ENCODE peak calls at places on chromosome 5, in nine cellular contexts. J is Peyer's patch; Y is AG04449; D is left ventricle myocardium inferior; L is fibroblast of lung; W is HL-60; M is cardiac muscle cell; R is CD8-positive, alpha-beta T cell; F is HCT116. B is an unnamed sample.

GRCh38 chr5:109411627-109412026 is 1.9 kb upstream of the PJA2 start:
- DNase-seq in J (no peak), Y (peak; percentile 92), D (no peak), L (peak; percentile 95), W (no peak), M (peak; percentile 86), R (no peak), F (peak; percentile 24), B (no peak)

GRCh38 chr5:178426326-178427130 is 163.7 kb downstream of the COL23A1 start:
- DNase-seq in J (no peak), Y (no peak), D (no peak), L (no peak), W (no peak), M (no peak), R (no peak), F (no peak), B (no peak)

GRCh38 chr5:54681036-54681435 is 163.5 kb downstream of the SNX18 start:
- DNase-seq in J (no peak), Y (no peak), D (no peak), L (no peak), W (no peak), M (no peak), R (no peak), F (no peak), B (no peak)

GRCh38 chr5:16983022-16983639 is 47.0 kb upstream of the MYO10 start:
- DNase-seq in J (peak; percentile 50), Y (no peak), D (no peak), L (no peak), W (no peak), M (peak; percentile 41), R (no peak), F (no peak), B (no peak)

GRCh38 chr5:38598994-38599611 is 42.7 kb upstream of the LIFR start:
- DNase-seq in J (no peak), Y (peak; percentile 33), D (no peak), L (peak; percentile 79), W (no peak), M (peak; percentile 81), R (no peak), F (peak; percentile 42), B (no peak)

GRCh38 chr5:52638732-52639131 is 149.0 kb upstream of the ITGA1 start:
- DNase-seq in J (no peak), Y (no peak), D (no peak), L (no peak), W (no peak), M (no peak), R (no peak), F (no peak), B (no peak)

GRCh38 chr5:126744842-126745241 is 32.1 kb upstream of the LMNB1 start:
- DNase-seq in J (no peak), Y (no peak), D (no peak), L (no peak), W (no peak), M (no peak), R (no peak), F (no peak), B (no peak)

GRCh38 chr5:32339878-32340277 is 27.1 kb upstream of the MTMR12 start:
- DNase-seq in J (no peak), Y (no peak), D (no peak), L (no peak), W (no peak), M (no peak), R (no peak), F (no peak), B (no peak)

GRCh38 chr5:156208271-156208670 is 118.7 kb upstream of the SGCD start:
- DNase-seq in J (no peak), Y (no peak), D (no peak), L (peak; percentile 18), W (no peak), M (peak; percentile 4), R (no peak), F (no peak), B (peak; percentile 24)

GRCh38 chr5:112975721-112976431 is 722 bp upstream of the DCP2 start:
- DNase-seq in J (no peak), Y (no peak), D (no peak), L (no peak), W (no peak), M (no peak), R (no peak), F (no peak), B (no peak)

GRCh38 chr5:150672237-150672883 is 11.3 kb downstream of the MYOZ3 start:
- DNase-seq in J (peak; percentile 59), Y (no peak), D (peak; percentile 44), L (no peak), W (peak; percentile 26), M (peak; percentile 35), R (no peak), F (no peak), B (no peak)

GRCh38 chr5:52894451-52894850 is 94.7 kb upstream of the ITGA2 start:
- DNase-seq in J (no peak), Y (no peak), D (no peak), L (no peak), W (no peak), M (no peak), R (no peak), F (no peak), B (no peak)

GRCh38 chr5:111447822-111448221 is 64.5 kb downstream of the STARD4 start:
- DNase-seq in J (no peak), Y (no peak), D (no peak), L (no peak), W (no peak), M (no peak), R (no peak), F (no peak), B (no peak)

GRCh38 chr5:72271696-72272095 is 48.3 kb downstream of the MRPS27 start:
- DNase-seq in J (no peak), Y (no peak), D (no peak), L (no peak), W (no peak), M (no peak), R (no peak), F (no peak), B (no peak)

GRCh38 chr5:33241826-33242225 is 198.9 kb upstream of the TARS1 start:
- DNase-seq in J (no peak), Y (no peak), D (no peak), L (no peak), W (no peak), M (no peak), R (no peak), F (no peak), B (peak; percentile 24)

GRCh38 chr5:101084353-101084752 is 181.3 kb upstream of the ST8SIA4 start:
- DNase-seq in J (no peak), Y (no peak), D (no peak), L (no peak), W (no peak), M (no peak), R (no peak), F (no peak), B (no peak)

GRCh38 chr5:74542477-74542876 is 98.1 kb downstream of the ENC1 start:
- DNase-seq in J (no peak), Y (no peak), D (no peak), L (no peak), W (no peak), M (peak; percentile 37), R (no peak), F (no peak), B (no peak)
- TF ChIP-seq CTCF in J (no peak), Y (no peak), D (no peak), L (no peak), W (no peak), M (no peak), R (no peak), F (no peak), B (no peak)

GRCh38 chr5:135038202-135038828 is 4.3 kb upstream of the PITX1 start:
- DNase-seq in J (no peak), Y (no peak), D (no peak), L (no peak), W (no peak), M (no peak), R (no peak), F (no peak), B (no peak)
- H3K4me3 ChIP-seq in J (no peak overlapping the region), Y (no peak overlapping the region), D (no peak overlapping the region), L (no peak overlapping the region), W (no peak overlapping the region), M (no peak overlapping the region), R (no peak overlapping the region), F (no peak overlapping the region), B (no peak overlapping the region)

GRCh38 chr5:83494102-83494620 is 22.6 kb downstream of the VCAN start:
- DNase-seq in J (no peak), Y (no peak), D (no peak), L (no peak), W (no peak), M (no peak), R (no peak), F (no peak), B (no peak)
- TF ChIP-seq CTCF in J (no peak), Y (no peak), D (no peak), L (no peak), W (no peak), M (no peak), R (no peak), F (no peak), B (no peak)

GRCh38 chr5:89470658-89471057 is 587.7 kb upstream of the MEF2C start:
- DNase-seq in J (no peak), Y (no peak), D (no peak), L (no peak), W (no peak), M (no peak), R (no peak), F (no peak), B (no peak)

GRCh38 chr5:89471115-89471514 is 588.1 kb upstream of the MEF2C start:
- DNase-seq in J (no peak), Y (no peak), D (no peak), L (no peak), W (no peak), M (no peak), R (no peak), F (no peak), B (no peak)

GRCh38 chr5:89471556-89471955 is 588.6 kb upstream of the MEF2C start:
- DNase-seq in J (no peak), Y (peak; percentile 50), D (no peak), L (peak; percentile 18), W (no peak), M (peak; percentile 0), R (no peak), F (no peak), B (no peak)

GRCh38 chr5:89478856-89479255 is 595.9 kb upstream of the MEF2C start:
- DNase-seq in J (no peak), Y (no peak), D (no peak), L (no peak), W (no peak), M (no peak), R (no peak), F (no peak), B (no peak)

DNA sequence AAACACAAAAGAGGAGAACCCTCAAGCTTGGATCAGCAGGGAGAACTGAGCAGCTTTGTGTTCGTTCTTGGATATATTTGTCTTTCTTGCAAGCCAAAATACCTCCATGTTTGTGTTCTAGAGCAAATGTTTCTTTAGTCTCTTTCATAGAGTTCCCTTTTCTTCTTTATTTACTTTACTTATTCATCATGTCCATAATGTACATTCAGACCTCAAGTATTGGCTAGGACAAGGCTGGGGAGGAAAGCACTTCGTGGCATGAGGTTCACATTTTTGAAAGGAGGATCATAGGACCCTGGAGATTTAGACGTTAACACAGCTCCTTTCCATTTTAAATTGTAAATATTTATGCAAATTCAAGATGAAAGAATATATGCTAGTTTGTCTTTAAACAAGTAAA is 590.2 kb upstream of the MEF2C start:
- DNase-seq in J (no peak), Y (no peak), D (no peak), L (peak; percentile 6), W (no peak), M (no peak), R (no peak), F (no peak), B (no peak)
- H3K4me3 ChIP-seq in J (no peak overlapping the region), Y (no peak overlapping the region), D (no peak overlapping the region), L (no peak overlapping the region), W (no peak overlapping the region), M (no peak overlapping the region), R (no peak overlapping the region), F (no peak overlapping the region), B (no peak overlapping the region)

B was measured in GM12865.